ENCODE peak calls at places on chromosomes 7 and 10, in six cellular contexts. W is PC-3, T is mesothelial cell of epicardium, B is uterus, R is glutamatergic neuron, O is mammary epithelial cell. Z is an unnamed sample.

GRCh38 chr10:100688201-100688600 is 57.2 kb upstream of the PAX2 start:
- DNase-seq in O (no peak), W (no peak), T (no peak), B (no peak), R (no peak), Z (no peak)

GRCh38 chr7:46282155-46282554 is 361.1 kb upstream of the IGFBP3 start:
- DNase-seq in B (no peak), R (no peak), W (no peak), O (peak), T (no peak), Z (no peak)

GRCh38 chr10:113094114-113094486 is 144.1 kb downstream of the TCF7L2 start:
- DNase-seq in W (peak), R (no peak), O (peak), T (no peak), B (no peak), Z (no peak)

GRCh38 chr7:37923996-37924395 is 3.6 kb downstream of the EPDR1 start:
- DNase-seq in B (no peak), W (no peak), T (no peak), O (no peak), R (no peak), Z (no peak)

GRCh38 chr10:69911571-69912528 is 110.1 kb downstream of the COL13A1 start:
- DNase-seq in B (peak), O (no peak), W (no peak), T (no peak), R (no peak), Z (no peak)

GRCh38 chr7:46524350-46524749 is 603.3 kb upstream of the IGFBP3 start:
- DNase-seq in T (no peak), R (no peak), B (no peak), W (no peak), O (peak), Z (no peak)

GRCh38 chr10:38118072-38118807 is 24.1 kb downstream of the ZNF37A start:
- DNase-seq in O (no peak), B (no peak), T (no peak), R (no peak), W (peak), Z (no peak)

GRCh38 chr7:1144269-1144771 is 15.7 kb downstream of the ZFAND2A start:
- DNase-seq in T (no peak), O (peak), B (no peak), R (no peak), W (peak), Z (no peak)

GRCh38 chr7:129657363-129657762 is 45.8 kb downstream of the NRF1 start:
- DNase-seq in W (peak), B (no peak), R (no peak), O (peak), T (no peak), Z (no peak)

GRCh38 chr10:15571570-15571969 is 148.2 kb downstream of the ITGA8 start:
- DNase-seq in O (no peak), R (no peak), W (no peak), B (peak), T (peak), Z (no peak)

GRCh38 chr10:81018898-81019890 is 481.5 kb downstream of the SH2D4B start:
- DNase-seq in W (peak), B (no peak), T (no peak), R (peak), O (peak), Z (peak)

GRCh38 chr7:50970092-50970491 is 187.4 kb upstream of the GRB10 start:
- DNase-seq in T (no peak), R (no peak), B (no peak), W (no peak), O (no peak), Z (no peak)

GRCh38 chr7:151743481-151743983 is 133.4 kb downstream of the PRKAG2 start:
- DNase-seq in T (no peak), O (no peak), R (no peak), B (no peak), W (no peak), Z (no peak)

GRCh38 chr10:110530131-110530831 is 32.6 kb downstream of the DUSP5 start:
- DNase-seq in W (peak), R (peak), T (peak), B (no peak), O (peak), Z (peak)

GRCh38 chr10:77482072-77482471 is 155.5 kb downstream of the KCNMA1 start:
- DNase-seq in O (no peak), B (no peak), R (no peak), T (no peak), W (no peak), Z (no peak)

GRCh38 chr10:121974535-121975294 is at the start of gene NSMCE4A:
- DNase-seq in R (peak), W (peak), T (peak), O (peak), B (peak), Z (peak)
- TF ChIP-seq CTCF in R (no peak), W (peak), T (no peak), O (peak), B (peak), Z (peak)

GRCh38 chr7:54788664-54789063 is 29.7 kb upstream of the SEC61G start:
- DNase-seq in R (no peak), W (peak), T (no peak), B (peak), O (peak), Z (peak)
- TF ChIP-seq CTCF in R (no peak), W (peak), T (peak), B (peak), O (peak), Z (peak)

DNA sequence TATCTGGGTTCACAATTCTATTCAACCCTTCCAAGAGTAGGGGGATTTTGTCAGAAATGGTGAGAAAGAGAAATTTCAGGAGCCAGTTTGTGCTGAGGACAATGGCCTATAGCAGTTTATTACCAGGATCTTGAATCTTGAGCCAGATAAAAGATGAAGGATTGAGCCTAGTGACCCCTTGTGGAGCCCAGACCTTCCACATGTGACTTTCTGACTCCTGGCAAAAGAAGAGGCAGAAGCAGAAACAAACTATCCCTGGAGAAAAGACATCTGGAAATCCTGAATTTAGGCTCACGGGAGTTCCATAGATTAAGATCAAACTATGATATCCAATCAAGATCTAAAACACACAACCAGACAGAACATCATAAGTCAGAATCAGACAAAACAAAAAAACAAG is 60.9 kb upstream of the CHRM2 start:
- DNase-seq in W (no peak), R (no peak), B (no peak), T (no peak), O (no peak), Z (no peak)
- TF ChIP-seq CTCF in W (peak), R (no peak), B (no peak), T (no peak), O (no peak), Z (no peak)

GRCh38 chr7:102297487-102298218 is 11.0 kb downstream of the SH2B2 start:
- DNase-seq in T (no peak), B (no peak), W (no peak), O (no peak), R (no peak), Z (no peak)

GRCh38 chr7:102303669-102304422 is 17.2 kb downstream of the SH2B2 start:
- DNase-seq in B (no peak), W (no peak), O (no peak), T (no peak), R (no peak), Z (no peak)

GRCh38 chr7:102304668-102305067 is 18.0 kb downstream of the SH2B2 start:
- DNase-seq in O (no peak), W (no peak), B (peak), R (no peak), T (no peak), Z (no peak)

GRCh38 chr7:102302025-102302424 is 15.4 kb downstream of the SH2B2 start:
- DNase-seq in T (no peak), O (no peak), R (no peak), W (no peak), B (no peak), Z (no peak)

DNA sequence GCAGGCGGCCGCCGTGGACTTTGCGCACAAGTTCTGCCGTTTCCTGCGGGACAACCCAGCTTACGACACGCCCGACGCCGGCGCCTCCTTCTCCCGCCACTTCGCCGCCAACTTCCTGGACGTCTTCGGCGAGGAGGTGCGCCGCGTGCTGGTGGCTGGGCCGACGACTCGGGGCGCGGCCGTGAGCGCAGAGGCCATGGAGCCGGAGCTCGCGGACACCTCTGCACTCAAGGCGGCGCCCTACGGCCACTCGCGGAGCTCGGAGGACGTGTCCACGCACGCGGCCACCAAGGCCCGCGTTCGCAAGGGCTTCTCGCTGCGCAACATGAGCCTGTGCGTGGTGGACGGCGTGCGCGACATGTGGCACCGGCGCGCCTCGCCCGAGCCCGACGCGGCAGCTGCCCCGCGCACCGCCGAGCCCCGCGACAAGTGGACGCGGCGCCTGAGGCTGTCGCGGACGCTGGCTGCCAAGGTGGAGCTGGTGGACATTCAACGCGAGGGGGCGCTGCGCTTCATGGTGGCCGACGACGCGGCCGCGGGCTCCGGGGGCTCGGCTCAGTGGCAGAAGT is 14.1 kb downstream of the SH2B2 start:
- DNase-seq in R (peak), T (no peak), O (no peak), B (no peak), W (no peak), Z (peak)
- TF ChIP-seq CTCF in R (peak), T (peak), O (no peak), B (no peak), W (no peak), Z (peak)

GRCh38 chr7:27141591-27142561 is 1.6 kb downstream of the HOXA5 start:
- DNase-seq in O (peak), W (no peak), T (no peak), R (no peak), B (no peak), Z (no peak)

GRCh38 chr7:27143950-27144798 is 693 bp upstream of the HOXA5 start:
- DNase-seq in R (no peak), W (no peak), B (no peak), O (peak), T (no peak), Z (no peak)

GRCh38 chr7:27142562-27143021 is 889 bp downstream of the HOXA5 start:
- DNase-seq in B (no peak), T (no peak), O (peak), R (no peak), W (no peak), Z (no peak)

GRCh38 chr7:27144799-27145166 is 1.3 kb upstream of the HOXA5 start:
- DNase-seq in O (peak), W (no peak), R (no peak), T (no peak), B (no peak), Z (peak)

DNA sequence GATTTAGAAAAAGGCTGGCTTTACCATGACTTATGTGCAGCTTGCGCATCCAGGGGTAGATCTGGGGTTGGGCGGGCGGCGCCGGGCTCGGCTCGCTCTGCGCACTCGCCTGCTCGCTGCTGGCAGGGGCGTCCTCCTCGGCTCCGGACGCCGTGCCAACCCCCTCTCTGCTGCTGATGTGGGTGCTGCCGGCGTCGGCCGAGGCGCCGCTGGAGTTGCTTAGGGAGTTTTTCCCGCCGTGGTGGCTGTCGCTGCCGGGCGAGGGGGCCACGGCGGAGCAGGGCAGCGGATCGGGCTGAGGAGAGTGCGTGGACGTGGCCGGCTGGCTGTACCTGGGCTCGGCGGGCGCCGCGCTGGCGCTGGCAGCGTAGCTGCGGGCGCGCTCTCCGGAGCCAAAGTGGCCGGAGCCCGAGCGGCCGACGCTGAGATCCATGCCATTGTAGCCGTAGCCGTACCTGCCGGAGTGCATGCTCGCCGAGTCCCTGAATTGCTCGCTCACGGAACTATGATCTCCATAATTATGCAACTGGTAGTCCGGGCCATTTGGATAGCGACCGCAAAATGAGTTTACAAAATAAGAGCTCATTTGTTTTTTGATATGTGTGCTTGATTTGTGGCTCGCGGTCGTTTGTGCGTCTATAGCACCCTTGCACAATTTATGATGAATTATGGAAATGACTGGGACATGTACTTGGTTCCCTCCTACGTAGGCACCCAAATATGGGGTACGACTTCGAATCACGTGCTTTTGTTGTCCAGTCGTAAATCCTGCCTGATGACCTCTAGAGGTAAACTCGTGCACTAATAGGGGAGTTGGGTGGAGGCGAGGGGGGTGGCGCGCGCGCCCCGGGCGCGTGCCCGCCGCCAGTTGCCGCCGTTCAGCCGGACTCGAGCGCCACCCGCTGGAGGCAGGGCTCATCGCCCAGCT is at the start of gene HOXA5:
- DNase-seq in O (peak), R (peak), W (no peak), T (peak), B (peak), Z (peak)
- TF ChIP-seq CTCF in O (peak), R (peak), W (no peak), T (peak), B (no peak), Z (peak)

GRCh38 chr7:42237162-42237821 is at the start of gene GLI3:
- DNase-seq in T (peak), W (peak), B (peak), R (peak), O (peak), Z (peak)
- TF ChIP-seq CTCF in T (no peak), W (no peak), B (no peak), R (no peak), O (peak), Z (no peak)

DNA sequence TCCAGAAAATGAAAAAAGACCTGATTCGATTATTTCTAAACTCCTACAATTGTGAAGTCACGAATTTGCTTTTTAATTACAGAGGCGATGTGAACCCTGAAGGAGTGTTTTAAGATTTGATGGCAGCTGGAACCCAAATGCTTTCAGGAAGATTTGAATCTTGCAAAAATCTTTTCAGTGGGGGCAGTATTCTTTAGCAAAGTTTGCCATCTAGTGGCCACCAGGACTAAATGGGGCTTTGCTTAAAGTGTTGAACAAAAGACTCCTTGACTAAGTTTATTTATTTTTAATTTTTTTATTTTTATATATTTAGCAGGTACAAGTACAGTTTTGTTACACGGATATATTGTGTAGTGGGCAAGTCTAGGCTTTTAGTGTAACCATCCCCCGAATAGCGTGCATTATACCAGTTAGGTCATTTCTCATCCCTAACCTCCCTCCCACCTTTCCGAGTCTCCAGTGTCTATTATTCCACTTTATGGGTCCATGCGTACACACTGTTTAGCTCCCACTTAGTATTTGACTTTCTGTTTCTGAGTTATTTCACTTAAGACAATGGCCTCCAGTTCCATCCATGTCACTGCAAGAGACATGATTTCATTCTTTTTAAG is 98.8 kb downstream of the CACNB2 start:
- DNase-seq in O (peak), T (no peak), B (no peak), W (peak), R (no peak), Z (no peak)
- TF ChIP-seq CTCF in O (peak), T (peak), B (peak), W (peak), R (peak), Z (peak)

GRCh38 chr7:116525298-116525912 is 569 bp downstream of the CAV1 start:
- DNase-seq in T (no peak), O (peak), R (peak), W (peak), B (peak), Z (peak)
- TF ChIP-seq CTCF in T (no peak), O (no peak), R (no peak), W (no peak), B (no peak), Z (no peak)

GRCh38 chr10:95172851-95173250 is 21.2 kb upstream of the ACSM6 start:
- DNase-seq in W (no peak), T (no peak), B (no peak), R (no peak), O (peak), Z (no peak)

GRCh38 chr10:95177429-95177828 is 16.6 kb upstream of the ACSM6 start:
- DNase-seq in O (no peak), R (no peak), B (no peak), W (no peak), T (no peak), Z (no peak)

GRCh38 chr10:95178266-95178665 is 15.8 kb upstream of the ACSM6 start:
- DNase-seq in O (no peak), R (no peak), B (no peak), T (no peak), W (no peak), Z (no peak)

GRCh38 chr10:95178797-95179196 is 15.2 kb upstream of the ACSM6 start:
- DNase-seq in B (no peak), R (no peak), O (no peak), T (no peak), W (no peak), Z (no peak)

GRCh38 chr10:95176101-95176500 is 17.9 kb upstream of the ACSM6 start:
- DNase-seq in T (no peak), O (no peak), R (no peak), W (no peak), B (no peak), Z (no peak)
- TF ChIP-seq CTCF in T (no peak), O (peak), R (no peak), W (peak), B (no peak), Z (no peak)

DNA sequence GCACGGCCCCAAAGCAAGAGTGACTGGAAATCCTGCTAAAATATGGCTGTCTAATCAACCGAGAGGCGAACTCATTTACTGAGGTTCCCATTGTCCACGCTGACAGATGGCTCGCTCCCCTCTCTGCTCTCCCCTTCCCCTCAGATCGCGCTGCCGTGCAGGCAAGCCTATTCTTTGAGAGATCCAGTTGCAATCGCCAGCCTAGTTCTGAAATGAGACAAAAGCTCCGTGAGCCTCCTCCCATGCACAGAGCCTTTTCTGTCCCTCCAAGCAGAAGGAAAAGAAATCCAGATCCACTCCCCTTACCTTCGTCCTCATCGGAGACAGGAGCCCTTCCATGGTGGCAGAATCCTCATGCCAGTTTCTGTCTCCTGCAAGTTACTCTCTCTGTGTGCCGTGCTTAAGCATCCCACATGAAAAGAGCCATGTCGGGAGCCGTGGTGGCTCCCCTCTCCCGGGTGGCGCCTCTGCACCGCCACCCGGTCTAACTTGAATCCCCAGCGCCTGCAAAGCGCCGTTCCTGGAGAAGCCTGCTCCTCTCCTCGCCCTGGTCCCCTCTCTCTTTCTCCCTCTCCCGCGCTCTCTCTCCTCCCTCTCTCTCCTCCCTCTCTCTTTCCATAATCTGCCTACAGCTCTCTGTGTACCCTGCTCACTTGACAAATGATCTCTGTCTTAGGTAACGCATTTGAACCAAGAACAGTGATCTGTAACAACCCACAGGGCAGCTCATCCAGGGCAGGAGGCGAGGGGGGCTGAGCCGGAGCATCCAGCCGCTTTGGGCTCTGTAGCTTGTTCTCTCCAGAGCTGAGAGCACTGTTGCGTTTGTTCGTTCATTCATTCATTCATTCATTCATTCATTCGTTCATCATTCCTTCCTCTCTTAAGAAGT is 156.8 kb downstream of the FRMD4A start:
- DNase-seq in O (peak), T (no peak), B (no peak), W (peak), R (peak), Z (peak)
- TF ChIP-seq CTCF in O (no peak), T (no peak), B (no peak), W (no peak), R (no peak), Z (no peak)